ENCODE peak calls at places on chromosomes 7 and 10, in four cellular contexts. W is CD8-positive, alpha-beta T cell; H is foreskin keratinocyte; E is tibial nerve. R is an unnamed sample.

GRCh38 chr10:86650151-86650550 is 4.2 kb upstream of the OPN4 start:
- DNase-seq in W (no peak), H (no peak), E (no peak), R (no peak)

GRCh38 chr7:140621326-140622035 is 19.1 kb downstream of the DENND2A start:
- DNase-seq in W (no peak), H (peak), E (no peak), R (no peak)

GRCh38 chr7:31067491-31067890 is 15.4 kb downstream of the ADCYAP1R1 start:
- DNase-seq in W (no peak), H (no peak), E (no peak), R (no peak)

GRCh38 chr7:158344706-158345300 is 242.8 kb downstream of the PTPRN2 start:
- DNase-seq in W (no peak), H (no peak), E (no peak), R (no peak)

GRCh38 chr7:158016171-158017087 is 571.2 kb downstream of the PTPRN2 start:
- DNase-seq in W (no peak), H (no peak), E (no peak), R (no peak)

GRCh38 chr7:39415091-39415820 is 150.9 kb upstream of the YAE1 start:
- DNase-seq in W (no peak), H (no peak), E (no peak), R (no peak)

GRCh38 chr10:45407542-45407941 is 33.5 kb downstream of the ALOX5 start:
- DNase-seq in W (no peak), H (no peak), E (no peak), R (no peak)

GRCh38 chr7:158556721-158557440 is 30.7 kb downstream of the PTPRN2 start:
- DNase-seq in W (no peak), H (no peak), E (no peak), R (no peak)

GRCh38 chr7:69654849-69655707 is 56.8 kb downstream of the AUTS2 start:
- DNase-seq in W (no peak), H (no peak), E (no peak), R (no peak)

GRCh38 chr10:66058594-66058993 is 867.2 kb upstream of the LRRTM3 start:
- DNase-seq in W (no peak), H (no peak), E (no peak), R (no peak)

GRCh38 chr7:107372298-107372697 is 97.6 kb upstream of the GPR22 start:
- DNase-seq in W (no peak), H (peak), E (no peak), R (no peak)

GRCh38 chr7:24955313-24955712 is 24.7 kb downstream of the OSBPL3 start:
- DNase-seq in W (no peak), H (no peak), E (no peak), R (no peak)

GRCh38 chr10:21519981-21520436 is 5.5 kb downstream of the SKIDA1 start:
- DNase-seq in W (no peak), H (no peak), E (no peak), R (no peak)

GRCh38 chr7:99459087-99459486 is 6.9 kb downstream of the ATP5MF start:
- DNase-seq in W (peak), H (no peak), E (no peak), R (no peak)

GRCh38 chr10:33126118-33126517 is 168.1 kb upstream of the ITGB1 start:
- DNase-seq in W (peak), H (peak), E (no peak), R (no peak)

GRCh38 chr10:104255244-104255981 is 721 bp downstream of the GSTO1 start:
- DNase-seq in W (no peak), H (no peak), E (no peak), R (no peak)

GRCh38 chr7:155789001-155789725 is 23.1 kb downstream of the SHH start:
- DNase-seq in W (no peak), H (peak), E (no peak), R (no peak)

GRCh38 chr7:116952640-116953371 is 495 bp upstream of the ST7 start:
- DNase-seq in W (no peak), H (no peak), E (peak), R (no peak)

GRCh38 chr10:79044846-79045245 is 23.9 kb upstream of the ZMIZ1 start:
- DNase-seq in W (no peak), H (no peak), E (no peak), R (peak)

GRCh38 chr10:60463726-60464125 is 74.1 kb upstream of the ANK3 start:
- DNase-seq in W (no peak), H (no peak), E (no peak), R (no peak)

GRCh38 chr10:69657417-69657816 is 27.4 kb downstream of the FAM241B start:
- DNase-seq in W (no peak), H (no peak), E (no peak), R (no peak)

GRCh38 chr10:89369142-89370105 is 8.4 kb upstream of the IFIT1B start:
- DNase-seq in W (peak), H (no peak), E (no peak), R (no peak)

GRCh38 chr10:103822052-103822716 is 33.2 kb downstream of the SH3PXD2A start:
- DNase-seq in W (no peak), H (no peak), E (no peak), R (no peak)

GRCh38 chr10:133135116-133135465 is 24.9 kb upstream of the KNDC1 start:
- DNase-seq in W (no peak), H (no peak), E (no peak), R (peak)

GRCh38 chr7:149454750-149455149 is 6.1 kb downstream of the ZNF777 start:
- DNase-seq in W (no peak), H (no peak), E (no peak), R (no peak)

GRCh38 chr10:96587255-96588059 is 645 bp upstream of the TM9SF3 start:
- DNase-seq in W (peak), H (no peak), E (peak), R (peak)

GRCh38 chr10:61943699-61944444 is 42.4 kb downstream of the ARID5B start:
- DNase-seq in W (no peak), H (peak), E (no peak), R (no peak)

GRCh38 chr7:71486414-71486813 is 354.5 kb downstream of the GALNT17 start:
- DNase-seq in W (no peak), H (no peak), E (no peak), R (no peak)

GRCh38 chr7:107029061-107029763 is 15.3 kb upstream of the PRKAR2B start:
- DNase-seq in W (no peak), H (no peak), E (no peak), R (no peak)

GRCh38 chr10:89175821-89176220 is 31.3 kb downstream of the CH25H start:
- DNase-seq in W (no peak), H (no peak), E (no peak), R (no peak)

GRCh38 chr10:14276200-14276599 is 54.5 kb downstream of the FRMD4A start:
- DNase-seq in W (no peak), H (no peak), E (no peak), R (no peak)

DNA sequence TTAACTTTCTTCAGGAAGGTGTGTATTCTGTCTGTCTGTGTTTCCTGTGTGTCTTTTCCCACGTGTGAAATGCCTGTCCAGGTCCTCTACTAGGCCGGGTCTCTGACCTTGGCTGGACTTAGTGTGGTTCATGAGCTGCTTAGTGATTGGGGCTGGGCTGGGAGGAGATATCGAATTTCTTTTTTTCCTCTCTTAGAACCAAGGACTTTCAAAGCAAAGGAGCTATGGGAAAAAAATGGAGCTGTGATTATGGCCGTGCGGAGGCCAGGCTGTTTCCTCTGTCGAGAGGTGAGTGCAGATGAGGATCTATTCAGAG is 13.8 kb downstream of the PRXL2A start:
- DNase-seq in W (no peak), H (no peak), E (no peak), R (no peak)
- H3K27ac ChIP-seq in W (no peak), H (no peak), E (no peak), R (no peak)

GRCh38 chr7:130667593-130668257 is 823 bp downstream of the COPG2 start:
- DNase-seq in W (no peak), H (no peak), E (no peak), R (no peak)
- H3K27ac ChIP-seq in W (no peak), H (no peak), E (peak), R (peak)

DNA sequence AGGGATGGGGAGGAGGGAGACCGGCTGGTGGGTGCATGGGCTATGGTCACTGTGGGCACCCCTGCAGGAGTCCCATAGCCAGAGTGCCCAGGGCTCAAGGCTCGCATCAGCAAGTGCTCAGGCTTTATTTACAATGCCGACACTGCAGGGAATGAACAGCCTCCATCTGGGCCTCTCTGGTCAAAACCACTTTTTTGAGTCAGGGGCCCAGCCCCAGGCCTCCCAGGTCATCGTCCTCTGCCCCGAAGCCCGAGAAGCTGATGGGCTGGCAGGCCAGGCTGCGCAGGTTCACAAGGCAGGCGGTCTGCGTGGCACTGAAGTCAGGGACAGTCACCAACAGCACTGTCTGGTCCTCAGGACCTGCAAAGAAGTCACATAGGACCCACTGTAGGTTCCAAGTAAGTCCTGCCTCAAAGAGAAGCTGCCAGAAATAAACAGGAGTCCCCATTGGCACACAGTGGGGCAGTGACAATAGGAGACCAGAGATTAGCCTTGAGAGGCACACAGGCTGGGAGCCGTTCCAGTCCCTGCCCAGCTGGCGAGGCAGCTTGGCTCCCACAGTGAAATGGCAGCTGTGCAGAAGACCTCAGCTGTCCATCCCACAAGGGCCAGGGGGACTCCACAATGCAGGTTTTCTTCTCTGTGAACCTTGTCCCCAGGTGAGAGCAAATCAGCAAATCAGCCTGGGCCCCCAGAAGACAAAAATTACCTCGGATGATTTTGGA is 8.6 kb downstream of the POLD2 start:
- DNase-seq in W (no peak), H (no peak), E (no peak), R (no peak)
- H3K27ac ChIP-seq in W (no peak), H (no peak), E (no peak), R (no peak)

GRCh38 chr7:7996568-7996967 is 28.0 kb downstream of the GLCCI1 start:
- DNase-seq in W (no peak), H (peak), E (no peak), R (no peak)
- H3K27ac ChIP-seq in W (no peak), H (no peak), E (no peak), R (no peak)

GRCh38 chr10:106734220-106734619 is 430.3 kb downstream of the SORCS1 start:
- DNase-seq in W (no peak), H (no peak), E (no peak), R (no peak)

GRCh38 chr10:106727170-106727569 is 437.3 kb downstream of the SORCS1 start:
- DNase-seq in W (no peak), H (no peak), E (no peak), R (no peak)

GRCh38 chr10:106722524-106722923 is 442.0 kb downstream of the SORCS1 start:
- DNase-seq in W (no peak), H (no peak), E (no peak), R (no peak)

GRCh38 chr10:106728232-106728631 is 436.3 kb downstream of the SORCS1 start:
- DNase-seq in W (no peak), H (no peak), E (no peak), R (no peak)
- H3K27ac ChIP-seq in W (no peak), H (no peak), E (no peak), R (no peak)

R was measured in uterus.